ENCODE peak calls at places on chromosomes 3 and 15, in seven cellular contexts. V is esophagus squamous epithelium, I is GM12878, B is testis, G is stomach, U is suprapubic skin, S is endothelial cell of umbilical vein. H is an unnamed sample.

GRCh38 chr3:170414202-170414663 is 4.4 kb upstream of the CLDN11 start:
- DNase-seq in U (no peak), S (peak), B (peak), G (no peak), V (no peak), I (peak), H (no peak)

GRCh38 chr3:69500604-69501003 is 114.7 kb upstream of the FRMD4B start:
- DNase-seq in G (no peak), S (no peak), V (no peak), U (no peak), I (no peak), B (peak), H (no peak)

GRCh38 chr3:120348065-120348980 is 831 bp downstream of the LRRC58 start:
- DNase-seq in V (no peak), U (no peak), I (no peak), G (no peak), B (no peak), S (peak), H (peak)

GRCh38 chr3:81425198-81425868 is 336.1 kb downstream of the GBE1 start:
- DNase-seq in U (no peak), S (peak), G (no peak), V (no peak), I (no peak), B (no peak), H (no peak)

GRCh38 chr3:151008699-151009098 is 36.2 kb upstream of the CLRN1 start:
- DNase-seq in G (no peak), U (no peak), I (no peak), B (no peak), V (no peak), S (peak), H (no peak)

GRCh38 chr3:42701371-42702065 is 1.1 kb downstream of the HHATL start:
- DNase-seq in S (peak), I (no peak), V (no peak), B (peak), G (peak), U (peak), H (no peak)

GRCh38 chr3:10205461-10206165 is 40.9 kb downstream of the IRAK2 start:
- DNase-seq in I (no peak), S (peak), U (no peak), B (no peak), V (no peak), G (peak), H (peak)

GRCh38 chr15:26736502-26737248 is 36.2 kb downstream of the GABRB3 start:
- DNase-seq in U (no peak), B (no peak), G (no peak), I (no peak), S (no peak), V (no peak), H (no peak)

GRCh38 chr15:46861796-46862195 is 855.5 kb upstream of the SEMA6D start:
- DNase-seq in G (no peak), S (no peak), B (no peak), U (no peak), V (no peak), I (no peak), H (no peak)

GRCh38 chr15:101092186-101092866 is 159.5 kb downstream of the CHSY1 start:
- DNase-seq in S (no peak), U (no peak), V (no peak), G (no peak), B (no peak), I (no peak), H (no peak)

GRCh38 chr3:32961189-32961715 is 9.8 kb downstream of the CCR4 start:
- DNase-seq in I (no peak), U (no peak), B (no peak), V (no peak), S (no peak), G (no peak), H (no peak)

GRCh38 chr3:65999606-66000005 is 39.1 kb downstream of the MAGI1 start:
- DNase-seq in B (no peak), V (no peak), G (no peak), U (no peak), I (no peak), S (no peak), H (no peak)

GRCh38 chr3:176739169-176739568 is 458.1 kb downstream of the TBL1XR1 start:
- DNase-seq in G (no peak), B (no peak), U (no peak), I (no peak), S (no peak), V (no peak), H (no peak)

GRCh38 chr15:101070502-101071273 is 151.5 kb downstream of the LRRK1 start:
- DNase-seq in S (peak), B (no peak), G (no peak), U (no peak), I (no peak), V (no peak), H (no peak)

GRCh38 chr15:97909291-97909891 is 51.1 kb upstream of the ARRDC4 start:
- DNase-seq in I (no peak), B (peak), V (peak), U (no peak), S (peak), G (peak), H (no peak)

GRCh38 chr15:72302955-72303354 is 17.0 kb downstream of the CELF6 start:
- DNase-seq in V (no peak), S (no peak), I (no peak), U (no peak), B (no peak), G (no peak), H (no peak)

GRCh38 chr3:105139851-105140560 is 226.7 kb upstream of the ALCAM start:
- DNase-seq in G (no peak), S (no peak), U (no peak), B (no peak), I (no peak), V (no peak), H (no peak)

GRCh38 chr15:51060058-51060598 is 34.6 kb downstream of the TNFAIP8L3 start:
- DNase-seq in U (no peak), G (no peak), V (no peak), B (no peak), S (no peak), I (no peak), H (no peak)

GRCh38 chr3:128083980-128084674 is 31.9 kb downstream of the SEC61A1 start:
- DNase-seq in B (peak), U (no peak), V (no peak), I (no peak), G (no peak), S (peak), H (no peak)

GRCh38 chr3:97823503-97824004 is 1.7 kb downstream of the CRYBG3 start:
- DNase-seq in G (no peak), B (peak), S (peak), I (no peak), V (no peak), U (no peak), H (no peak)

GRCh38 chr3:20043398-20043797 is 3.2 kb downstream of the KAT2B start:
- DNase-seq in U (peak), V (peak), S (peak), B (peak), I (no peak), G (peak), H (peak)

GRCh38 chr15:45254405-45255293 is 2.6 kb downstream of the SLC28A2 start:
- DNase-seq in U (no peak), G (no peak), B (no peak), V (no peak), S (no peak), I (no peak), H (no peak)

GRCh38 chr3:96748139-96748538 is 66.3 kb upstream of the EPHA6 start:
- DNase-seq in S (no peak), G (no peak), U (no peak), V (no peak), I (no peak), B (no peak), H (no peak)

GRCh38 chr3:51391566-51392300 is 648 bp downstream of the RBM15B start:
- DNase-seq in I (no peak), V (no peak), S (peak), U (no peak), G (peak), B (no peak), H (no peak)

GRCh38 chr3:132180337-132180791 is 136.8 kb upstream of the ACP3 start:
- DNase-seq in G (no peak), V (no peak), B (no peak), I (peak), U (no peak), S (peak), H (no peak)

GRCh38 chr3:136675150-136675858 is 76.9 kb downstream of the STAG1 start:
- DNase-seq in G (no peak), V (no peak), B (no peak), U (no peak), S (no peak), I (no peak), H (no peak)

GRCh38 chr3:123338021-123338619 is 110.8 kb downstream of the ADCY5 start:
- DNase-seq in U (no peak), I (no peak), V (no peak), S (no peak), B (no peak), G (no peak), H (peak)

GRCh38 chr3:184594386-184595035 is 32.9 kb downstream of the EPHB3 start:
- DNase-seq in B (no peak), S (no peak), G (no peak), V (no peak), U (no peak), I (no peak), H (no peak)

GRCh38 chr3:196159952-196160804 is 51.0 kb downstream of the ZDHHC19 start:
- DNase-seq in G (peak), S (peak), B (no peak), V (peak), I (peak), U (no peak), H (no peak)

GRCh38 chr3:138441742-138442141 is 7.3 kb downstream of the ESYT3 start:
- DNase-seq in I (no peak), V (no peak), U (no peak), B (no peak), G (no peak), S (no peak), H (no peak)

GRCh38 chr3:194141415-194142155 is 5.6 kb downstream of the HES1 start:
- DNase-seq in U (peak), G (peak), B (peak), I (no peak), V (no peak), S (peak), H (peak)

GRCh38 chr3:37129871-37130270 is 44.5 kb downstream of the LRRFIP2 start:
- DNase-seq in I (no peak), V (no peak), B (no peak), G (no peak), U (no peak), S (peak), H (no peak)

GRCh38 chr3:115790759-115791158 is 167.4 kb downstream of the GAP43 start:
- DNase-seq in S (peak), I (no peak), B (no peak), G (no peak), V (no peak), U (no peak), H (no peak)

GRCh38 chr3:52805270-52806039 is 10.9 kb downstream of the ITIH3 start:
- DNase-seq in I (no peak), V (no peak), S (no peak), G (no peak), U (no peak), B (no peak), H (no peak)

GRCh38 chr3:16884084-16884747 is 539 bp upstream of the PLCL2 start:
- DNase-seq in B (peak), S (peak), U (peak), V (no peak), G (peak), I (no peak), H (no peak)

GRCh38 chr3:65636326-65636725 is 402.4 kb downstream of the MAGI1 start:
- DNase-seq in V (no peak), G (no peak), S (peak), I (no peak), U (no peak), B (no peak), H (no peak)

GRCh38 chr3:150787741-150788370 is 24.9 kb upstream of the SIAH2 start:
- DNase-seq in U (peak), I (no peak), V (no peak), B (peak), G (peak), S (peak), H (peak)

GRCh38 chr3:187914231-187914630 is 169.0 kb upstream of the BCL6 start:
- DNase-seq in G (no peak), B (no peak), S (no peak), V (no peak), I (no peak), U (no peak), H (peak)

GRCh38 chr3:156513619-156514018 is 41.3 kb downstream of the SSR3 start:
- DNase-seq in I (no peak), B (no peak), G (no peak), S (no peak), U (no peak), V (no peak), H (no peak)

GRCh38 chr15:68262514-68263356 is 14.8 kb upstream of the FEM1B start:
- DNase-seq in S (no peak), V (no peak), I (no peak), B (no peak), G (no peak), U (no peak), H (no peak)
- H3K27ac ChIP-seq in S (no peak), V (no peak), I (no peak), B (no peak), G (no peak), U (no peak), H (no peak)

GRCh38 chr3:8464668-8465067 is 37.0 kb upstream of the LMCD1 start:
- DNase-seq in S (no peak), I (no peak), G (no peak), U (no peak), B (no peak), V (no peak), H (no peak)
- TF ChIP-seq POLR2A in S (no peak), I (no peak), G (no peak), U (no peak), B (no peak), V (no peak), H (no peak)

DNA sequence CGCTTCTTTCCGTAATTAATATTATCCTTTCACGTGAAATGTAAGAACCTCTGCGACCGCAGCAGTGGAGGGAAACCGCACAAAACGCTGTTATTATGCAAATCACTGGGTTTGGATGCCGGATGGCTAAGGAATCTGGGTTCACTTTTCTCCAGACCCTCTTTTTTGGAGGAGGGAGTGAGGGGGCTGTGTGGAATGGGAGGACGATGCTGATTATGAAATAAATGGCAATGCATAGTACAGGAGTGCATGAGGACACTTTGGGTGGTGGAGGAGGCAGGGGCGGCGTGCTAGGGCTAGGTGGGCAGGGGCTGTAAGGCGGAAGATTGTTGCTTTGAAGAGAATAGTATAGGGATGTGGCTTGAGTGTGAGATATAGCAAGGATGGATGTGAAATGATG is 1.8 kb downstream of the CADM2 start:
- DNase-seq in B (no peak), S (no peak), I (no peak), V (no peak), G (no peak), U (no peak), H (no peak)
- H3K4me3 ChIP-seq in B (no peak), S (no peak), I (no peak), V (no peak), G (no peak), U (no peak), H (no peak)

GRCh38 chr3:71255498-71255897 is 328.0 kb downstream of the FOXP1 start:
- DNase-seq in I (no peak), B (no peak), U (no peak), V (no peak), S (no peak), G (no peak), H (no peak)
- H3K27ac ChIP-seq in I (no peak), B (no peak), U (no peak), V (no peak), S (no peak), G (no peak), H (no peak)

DNA sequence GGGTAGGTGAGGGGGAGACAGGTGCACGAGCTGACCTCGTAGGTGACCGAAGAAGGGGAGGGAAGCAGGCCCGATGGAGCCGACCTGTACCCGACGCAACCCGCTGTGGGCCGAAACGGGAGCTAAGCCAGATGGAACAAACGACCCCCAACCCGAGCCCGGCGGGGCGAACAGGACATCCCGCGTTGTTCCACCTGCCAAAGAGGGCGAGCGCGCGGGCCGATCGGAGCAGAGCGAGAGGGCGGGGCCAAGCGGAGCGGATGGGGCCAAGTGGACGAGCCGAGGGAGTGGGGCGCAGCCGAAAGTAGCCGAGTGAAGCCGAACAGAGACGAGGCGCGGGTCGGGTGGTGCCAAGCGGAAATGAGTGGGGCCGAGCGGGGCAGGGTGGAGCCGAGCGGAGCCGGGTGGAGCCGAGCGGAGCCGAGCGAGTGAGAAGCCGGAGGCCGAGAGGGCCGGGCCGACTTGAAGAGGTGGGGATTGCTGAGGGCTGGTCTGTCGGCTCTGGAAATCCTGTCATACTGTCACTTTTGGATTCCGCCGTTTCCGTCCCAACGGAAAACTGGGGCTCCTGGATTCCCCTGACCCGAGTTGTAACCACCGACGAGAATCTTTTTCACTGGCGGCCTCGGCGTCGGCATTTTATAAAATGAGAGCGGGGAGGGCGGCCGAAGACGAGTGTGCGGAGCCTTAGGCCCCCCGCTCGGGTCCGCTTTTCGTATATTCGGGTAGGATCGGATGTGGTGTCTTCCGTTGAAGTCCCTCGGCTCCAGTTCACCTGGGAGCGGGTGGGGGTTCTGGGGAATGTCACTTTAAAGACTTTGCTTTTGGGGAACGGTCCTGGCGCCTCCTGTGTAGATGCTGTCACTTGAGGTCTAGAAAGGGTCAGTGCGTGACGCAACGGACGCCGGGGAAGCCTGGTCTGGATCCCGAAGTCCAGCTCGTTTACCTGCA is 15.6 kb upstream of the WNT7A start:
- DNase-seq in V (peak), U (peak), I (peak), S (peak), B (peak), G (peak), H (peak)
- TF ChIP-seq POLR2A in V (peak), U (no peak), I (no peak), S (no peak), B (no peak), G (no peak), H (peak)

GRCh38 chr3:48270306-48270705 is 29.4 kb downstream of the ZNF589 start:
- DNase-seq in I (no peak), S (no peak), B (no peak), G (no peak), V (no peak), U (no peak), H (no peak)

GRCh38 chr3:48268936-48269551 is 28.1 kb downstream of the ZNF589 start:
- DNase-seq in G (no peak), B (no peak), V (no peak), U (no peak), S (no peak), I (no peak), H (no peak)

GRCh38 chr3:48268381-48268935 is 27.6 kb downstream of the ZNF589 start:
- DNase-seq in U (no peak), V (no peak), G (peak), I (peak), S (no peak), B (peak), H (peak)

GRCh38 chr3:48269592-48269991 is 28.7 kb downstream of the ZNF589 start:
- DNase-seq in B (no peak), U (no peak), I (no peak), S (no peak), G (no peak), V (no peak), H (no peak)

GRCh38 chr3:48267782-48268181 is 26.9 kb downstream of the ZNF589 start:
- DNase-seq in U (no peak), B (no peak), V (no peak), S (peak), I (no peak), G (no peak), H (no peak)
- H3K4me3 ChIP-seq in U (no peak), B (no peak), V (no peak), S (no peak), I (no peak), G (no peak), H (no peak)

GRCh38 chr3:126781406-126781805 is 77.4 kb downstream of the CHCHD6 start:
- DNase-seq in U (no peak), S (no peak), B (no peak), G (no peak), V (no peak), I (no peak), H (no peak)

GRCh38 chr3:126781889-126782491 is 78.0 kb downstream of the CHCHD6 start:
- DNase-seq in G (no peak), S (no peak), U (no peak), I (no peak), V (no peak), B (no peak), H (no peak)

GRCh38 chr3:126780666-126781065 is 76.6 kb downstream of the CHCHD6 start:
- DNase-seq in V (no peak), S (no peak), B (no peak), G (no peak), U (no peak), I (no peak), H (no peak)

GRCh38 chr3:126784254-126784653 is 80.2 kb downstream of the CHCHD6 start:
- DNase-seq in B (no peak), S (no peak), I (no peak), U (no peak), V (no peak), G (no peak), H (no peak)

DNA sequence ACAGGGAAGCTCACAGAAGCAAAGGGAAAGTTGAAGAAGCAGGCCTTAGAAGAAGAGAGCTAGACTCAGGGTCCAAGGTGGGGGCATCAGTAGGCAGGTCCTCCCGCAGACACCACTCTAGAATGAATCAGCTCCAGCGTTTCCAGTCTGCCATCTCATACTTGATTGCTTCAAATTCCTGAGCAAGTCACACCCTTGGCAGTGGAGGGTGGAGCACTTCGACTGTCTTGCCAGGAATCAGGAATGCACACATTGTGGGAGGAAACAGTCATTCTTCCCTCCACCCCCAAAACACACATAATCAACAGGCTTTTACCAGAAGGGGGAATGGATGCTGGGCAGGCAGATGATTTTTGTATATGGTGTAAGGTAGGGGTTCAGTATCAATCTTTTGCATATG is 78.5 kb downstream of the CHCHD6 start:
- DNase-seq in B (no peak), I (no peak), G (no peak), V (no peak), S (peak), U (no peak), H (no peak)
- H3K27ac ChIP-seq in B (no peak), I (no peak), G (no peak), V (peak), S (no peak), U (peak), H (peak)

GRCh38 chr15:84863480-84864428 is 20.7 kb upstream of the SLC28A1 start:
- DNase-seq in B (no peak), U (no peak), G (no peak), I (no peak), V (no peak), S (no peak), H (no peak)

GRCh38 chr15:84862214-84862975 is 22.1 kb upstream of the SLC28A1 start:
- DNase-seq in U (peak), B (no peak), S (no peak), V (no peak), G (no peak), I (no peak), H (no peak)

GRCh38 chr15:84865074-84865569 is 19.3 kb upstream of the SLC28A1 start:
- DNase-seq in U (no peak), G (no peak), V (no peak), I (no peak), S (no peak), B (no peak), H (no peak)

GRCh38 chr15:84868037-84868880 is 16.2 kb upstream of the SLC28A1 start:
- DNase-seq in V (no peak), I (no peak), B (no peak), U (no peak), G (no peak), S (no peak), H (no peak)

GRCh38 chr15:84864429-84864795 is 20.1 kb upstream of the SLC28A1 start:
- DNase-seq in I (no peak), B (no peak), S (no peak), U (no peak), V (no peak), G (no peak), H (no peak)
- TF ChIP-seq POLR2A in I (no peak), B (no peak), S (no peak), U (no peak), V (no peak), G (no peak), H (no peak)

H was measured in breast epithelium.